ENCODE peak calls at places on chromosome 4, in five cellular contexts. V is PC-9, C is tibial artery, Q is lower lobe of right lung, B is uterus. O is an unnamed sample.

GRCh38 chr4:165524532-165525190 is 145.9 kb downstream of the CPE start:
- DNase-seq in V (no peak), C (no peak), Q (no peak), B (no peak), O (no peak)

GRCh38 chr4:138308421-138308820 is 66.3 kb upstream of the SLC7A11 start:
- DNase-seq in V (peak; percentile 73), C (no peak), Q (no peak), B (no peak), O (peak; percentile 38)

GRCh38 chr4:120731561-120731960 is 191.0 kb downstream of the PRDM5 start:
- DNase-seq in V (no peak), C (no peak), Q (no peak), B (no peak), O (peak; percentile 50)

GRCh38 chr4:25937801-25938200 is 23.8 kb downstream of the SMIM20 start:
- DNase-seq in V (no peak), C (no peak), Q (no peak), B (no peak), O (no peak)

GRCh38 chr4:4839471-4839810 is 20.0 kb upstream of the MSX1 start:
- DNase-seq in V (no peak), C (no peak), Q (no peak), B (no peak), O (no peak)

GRCh38 chr4:100880012-100880411 is 362.2 kb upstream of the EMCN start:
- DNase-seq in V (no peak), C (no peak), Q (no peak), B (no peak), O (no peak)

GRCh38 chr4:123350191-123350544 is 46.4 kb upstream of the SPRY1 start:
- DNase-seq in V (peak; percentile 40), C (no peak), Q (no peak), B (no peak), O (no peak)

GRCh38 chr4:73918058-73918457 is 48.9 kb downstream of the CXCL1 start:
- DNase-seq in V (no peak), C (no peak), Q (no peak), B (no peak), O (no peak)

GRCh38 chr4:20253799-20254409 is 2.2 kb downstream of the SLIT2 start:
- DNase-seq in V (no peak), C (peak; percentile 78), Q (peak; percentile 45), B (peak; percentile 38), O (no peak)

GRCh38 chr4:4406455-4407298 is 19.8 kb downstream of the NSG1 start:
- DNase-seq in V (no peak), C (no peak), Q (no peak), B (no peak), O (no peak)

GRCh38 chr4:167176723-167177367 is 57.4 kb downstream of the SPOCK3 start:
- DNase-seq in V (no peak), C (no peak), Q (no peak), B (no peak), O (no peak)

GRCh38 chr4:20255823-20256222 is 4.1 kb downstream of the SLIT2 start:
- DNase-seq in V (no peak), C (no peak), Q (no peak), B (no peak), O (no peak)

GRCh38 chr4:5361968-5362367 is 310.7 kb downstream of the STK32B start:
- DNase-seq in V (no peak), C (no peak), Q (no peak), B (no peak), O (no peak)

DNA sequence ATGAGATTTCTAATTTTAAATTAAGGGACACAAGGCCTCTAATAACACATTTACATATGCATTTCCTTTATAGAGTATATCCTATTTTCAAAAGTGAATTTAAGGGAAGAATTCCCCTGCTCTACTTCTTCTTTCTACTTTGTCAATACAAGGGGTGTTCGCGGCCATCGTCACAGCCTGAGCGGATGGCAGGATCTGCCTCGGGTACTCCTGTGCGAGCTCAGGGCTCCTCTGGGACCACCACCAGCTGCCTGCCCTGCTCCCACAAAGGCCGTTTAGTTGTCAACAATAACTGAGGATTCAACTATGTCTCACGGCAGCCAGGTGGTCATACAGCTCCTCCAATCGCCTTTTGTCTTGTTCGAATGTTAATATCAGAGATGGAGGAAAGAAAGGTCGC is 228.2 kb upstream of the TENM3 start:
- DNase-seq in V (no peak), C (no peak), Q (no peak), B (no peak), O (no peak)
- H3K4me3 ChIP-seq in V (no peak overlapping the region), C (no peak overlapping the region), Q (no peak overlapping the region), B (no peak overlapping the region), O (no peak overlapping the region)

GRCh38 chr4:140103676-140104075 is 50.3 kb downstream of the MAML3 start:
- DNase-seq in V (peak; percentile 47), C (no peak), Q (no peak), B (no peak), O (no peak)

GRCh38 chr4:140100771-140101170 is 53.2 kb downstream of the MAML3 start:
- DNase-seq in V (no peak), C (no peak), Q (no peak), B (no peak), O (no peak)

GRCh38 chr4:140105436-140105835 is 48.5 kb downstream of the MAML3 start:
- DNase-seq in V (no peak), C (no peak), Q (no peak), B (no peak), O (no peak)

GRCh38 chr4:140099993-140100392 is 54.0 kb downstream of the MAML3 start:
- DNase-seq in V (no peak), C (peak; percentile 79), Q (peak; percentile 55), B (no peak), O (no peak)

DNA sequence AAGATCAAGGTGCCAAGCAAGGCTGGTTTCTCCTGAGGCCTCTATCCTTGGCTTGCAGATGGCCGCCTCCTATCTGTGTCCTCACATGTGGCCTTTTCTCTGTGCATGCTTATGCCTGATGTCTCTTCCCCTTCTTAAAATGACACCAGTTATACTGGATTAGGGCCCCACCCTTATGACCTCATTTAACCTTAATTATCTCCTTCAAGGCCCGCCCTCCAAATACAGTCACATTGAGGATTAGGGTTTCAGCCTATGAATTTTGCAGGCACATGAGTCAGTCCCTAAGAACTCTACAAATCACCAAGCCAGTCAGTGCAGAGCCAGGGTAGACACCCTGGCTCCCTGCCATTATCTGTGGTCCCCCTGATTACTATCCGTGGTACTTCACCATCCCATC is 51.6 kb downstream of the MAML3 start:
- DNase-seq in V (peak; percentile 33), C (no peak), Q (no peak), B (no peak), O (no peak)
- H3K4me3 ChIP-seq in V (no peak overlapping the region), C (no peak overlapping the region), Q (no peak overlapping the region), B (no peak overlapping the region), O (no peak overlapping the region)

GRCh38 chr4:78753091-78753490 is 23.1 kb upstream of the BMP2K start:
- DNase-seq in V (no peak), C (no peak), Q (no peak), B (no peak), O (no peak)
- H3K4me3 ChIP-seq in V (no peak overlapping the region), C (no peak overlapping the region), Q (no peak overlapping the region), B (no peak overlapping the region), O (no peak overlapping the region)

DNA sequence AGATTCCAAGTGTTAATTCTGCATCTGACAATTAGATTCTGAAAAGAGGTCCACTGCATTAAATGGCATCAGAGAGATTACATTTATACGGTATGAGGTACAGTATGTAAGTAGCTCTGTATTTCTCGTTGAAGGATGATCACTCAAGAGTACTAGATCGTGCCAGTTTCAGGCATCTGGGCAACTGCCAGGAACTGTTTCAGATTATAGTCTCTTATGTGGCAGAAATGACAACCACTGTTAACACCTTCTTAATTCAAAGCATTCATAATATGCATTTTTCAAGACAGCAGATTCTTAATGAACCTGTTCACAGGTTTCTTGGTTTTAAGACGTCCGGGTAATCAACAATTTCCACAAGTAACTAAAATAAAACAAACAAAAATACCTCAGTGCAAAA is 1.6 kb downstream of the ANKRD50 start:
- DNase-seq in V (no peak), C (no peak), Q (no peak), B (no peak), O (no peak)
- H3K4me3 ChIP-seq in V (peak overlapping the region; percentile 92), C (peak overlapping the region; percentile 94), Q (peak overlapping the region; percentile 85), B (peak overlapping the region; percentile 96), O (peak overlapping the region; percentile 86)

GRCh38 chr4:158134257-158134656 is 38.6 kb downstream of the GASK1B start:
- DNase-seq in V (no peak), C (no peak), Q (no peak), B (no peak), O (no peak)

GRCh38 chr4:158133551-158133950 is 39.3 kb downstream of the GASK1B start:
- DNase-seq in V (no peak), C (no peak), Q (no peak), B (no peak), O (no peak)

GRCh38 chr4:158139086-158139485 is 33.7 kb downstream of the GASK1B start:
- DNase-seq in V (no peak), C (no peak), Q (no peak), B (no peak), O (no peak)
- H3K4me3 ChIP-seq in V (no peak overlapping the region), C (no peak overlapping the region), Q (no peak overlapping the region), B (no peak overlapping the region), O (no peak overlapping the region)

GRCh38 chr4:39660045-39660444 is 21.4 kb upstream of the SMIM14 start:
- DNase-seq in V (no peak), C (no peak), Q (no peak), B (no peak), O (no peak)
- H3K4me3 ChIP-seq in V (no peak overlapping the region), C (no peak overlapping the region), Q (no peak overlapping the region), B (no peak overlapping the region), O (no peak overlapping the region)